ENCODE peak calls at places on chromosomes 3 and 15, in nine cellular contexts. S is K562; L is CD4-positive, alpha-beta T cell; P is GM23338; J is AG04450; O is lower lobe of right lung; Z is fibroblast of lung; V is heart right ventricle; F is IMR-90. T is an unnamed sample. For H3K27me3, the result is how much of the 10 kb centered on the place peaks cover.

GRCh38 chr3:46276497-46277099 is 34.3 kb downstream of the CCR3 start:
- DNase-seq in Z (no peak), P (peak), S (peak), O (peak), F (no peak), J (no peak), L (peak), V (peak), T (peak)

GRCh38 chr3:81308296-81308695 is 453.1 kb downstream of the GBE1 start:
- DNase-seq in J (no peak), L (no peak), S (no peak), F (peak), V (no peak), Z (no peak), P (no peak), O (no peak), T (no peak)

GRCh38 chr3:135851201-135852061 is 114.1 kb upstream of the PPP2R3A start:
- DNase-seq in F (no peak), V (no peak), O (no peak), P (no peak), Z (no peak), J (no peak), L (no peak), S (no peak), T (no peak)

GRCh38 chr15:25863067-25863967 is at the start of gene ATP10A:
- DNase-seq in V (peak), O (peak), P (peak), L (no peak), F (peak), S (no peak), J (no peak), Z (peak), T (peak)

GRCh38 chr3:19457449-19457848 is 309.1 kb downstream of the KCNH8 start:
- DNase-seq in P (no peak), S (no peak), J (no peak), O (no peak), V (no peak), F (no peak), Z (no peak), L (no peak), T (no peak)

GRCh38 chr15:39645138-39645975 is 64.5 kb downstream of the THBS1 start:
- DNase-seq in O (no peak), P (no peak), F (no peak), Z (no peak), V (no peak), S (no peak), J (no peak), L (no peak), T (no peak)

GRCh38 chr3:142088522-142088921 is 60.8 kb downstream of the TFDP2 start:
- DNase-seq in Z (no peak), J (no peak), L (no peak), O (no peak), V (no peak), F (no peak), P (peak), S (no peak), T (no peak)

GRCh38 chr15:50685191-50685975 is 1.2 kb downstream of the TRPM7 start:
- DNase-seq in J (no peak), Z (peak), L (no peak), O (no peak), S (no peak), P (peak), F (peak), V (no peak), T (no peak)

GRCh38 chr15:45668386-45668785 is 33.6 kb downstream of the SQOR start:
- DNase-seq in P (no peak), F (no peak), V (no peak), S (no peak), Z (no peak), L (no peak), O (peak), J (no peak), T (no peak)

GRCh38 chr3:16338999-16339398 is 74.0 kb downstream of the OXNAD1 start:
- DNase-seq in L (no peak), J (peak), Z (peak), F (peak), S (no peak), O (no peak), P (no peak), V (no peak), T (no peak)

GRCh38 chr3:132283440-132283839 is 33.8 kb upstream of the ACP3 start:
- DNase-seq in Z (peak), P (peak), L (no peak), F (no peak), O (no peak), V (no peak), S (no peak), J (no peak), T (no peak)
- H3K27ac ChIP-seq in Z (no peak), P (peak), L (no peak), F (peak), O (peak), V (no peak), S (no peak), J (no peak), T (no peak)

GRCh38 chr3:25910997-25911396 is 121.1 kb downstream of the OXSM start:
- DNase-seq in F (peak), Z (peak), O (peak), S (peak), J (no peak), P (peak), L (peak), V (no peak), T (no peak)
- TF ChIP-seq CTCF in F (peak), Z (peak), O (peak), S (peak), J (peak), P (peak), L (peak), V (peak), T (peak)

GRCh38 chr3:79767194-79767952 is 425 bp downstream of the ROBO1 start:
- DNase-seq in J (no peak), F (no peak), L (no peak), V (no peak), S (no peak), Z (peak), O (no peak), P (peak), T (no peak)

GRCh38 chr3:79765854-79766253 is 1.9 kb downstream of the ROBO1 start:
- DNase-seq in J (no peak), S (no peak), F (no peak), Z (no peak), P (peak), L (no peak), O (no peak), V (no peak), T (no peak)

GRCh38 chr3:79767953-79768282 is at the start of gene ROBO1:
- DNase-seq in F (no peak), S (no peak), L (no peak), V (no peak), Z (peak), O (no peak), J (no peak), P (peak), T (no peak)

GRCh38 chr3:79769234-79769633 is 1.4 kb upstream of the ROBO1 start:
- DNase-seq in O (no peak), J (no peak), L (no peak), P (peak), F (no peak), Z (no peak), V (no peak), S (no peak), T (no peak)

DNA sequence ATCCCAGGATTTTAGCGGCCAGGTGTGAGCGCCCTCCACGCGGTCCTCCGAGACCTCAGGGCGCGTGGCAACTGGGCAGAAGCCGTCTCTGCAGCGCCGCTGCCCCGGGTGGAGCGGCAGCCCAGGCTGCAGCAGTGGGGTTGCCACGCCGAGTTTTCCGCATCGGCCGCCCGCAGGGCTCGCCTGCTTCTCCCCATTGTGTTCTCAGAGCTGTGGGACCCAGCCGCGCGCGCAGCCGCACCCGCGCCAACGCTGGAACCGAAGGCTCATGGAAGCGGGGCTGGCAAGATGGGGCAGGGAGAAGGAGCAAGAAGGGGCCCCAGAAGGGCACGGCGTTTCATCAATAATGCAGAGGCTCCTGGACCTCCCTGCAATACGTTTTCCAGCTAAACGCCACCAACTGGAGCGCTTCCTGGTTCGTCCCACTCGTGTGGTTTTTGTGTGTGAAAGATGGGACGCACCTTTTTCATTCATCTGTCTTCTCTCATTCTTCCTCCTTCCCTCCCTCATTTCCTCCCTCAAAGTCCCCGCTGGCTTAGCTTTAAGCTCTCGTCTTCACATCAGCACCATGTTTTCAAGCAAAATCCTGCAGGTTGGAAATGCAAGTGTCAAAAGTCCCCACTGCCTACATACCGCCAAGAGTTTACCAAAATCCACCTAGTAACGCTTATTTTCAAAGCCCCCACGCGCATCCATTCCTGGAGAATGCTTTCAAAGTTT is 1.2 kb downstream of the ROBO1 start:
- DNase-seq in Z (peak), V (no peak), P (peak), F (no peak), L (no peak), J (no peak), S (no peak), O (no peak), T (no peak)
- H3K27me3 ChIP-seq in Z (under half), V (under half), P (under half), F (under half), L (under half), J (under half), S (under half), O (under half), T (under half)

DNA sequence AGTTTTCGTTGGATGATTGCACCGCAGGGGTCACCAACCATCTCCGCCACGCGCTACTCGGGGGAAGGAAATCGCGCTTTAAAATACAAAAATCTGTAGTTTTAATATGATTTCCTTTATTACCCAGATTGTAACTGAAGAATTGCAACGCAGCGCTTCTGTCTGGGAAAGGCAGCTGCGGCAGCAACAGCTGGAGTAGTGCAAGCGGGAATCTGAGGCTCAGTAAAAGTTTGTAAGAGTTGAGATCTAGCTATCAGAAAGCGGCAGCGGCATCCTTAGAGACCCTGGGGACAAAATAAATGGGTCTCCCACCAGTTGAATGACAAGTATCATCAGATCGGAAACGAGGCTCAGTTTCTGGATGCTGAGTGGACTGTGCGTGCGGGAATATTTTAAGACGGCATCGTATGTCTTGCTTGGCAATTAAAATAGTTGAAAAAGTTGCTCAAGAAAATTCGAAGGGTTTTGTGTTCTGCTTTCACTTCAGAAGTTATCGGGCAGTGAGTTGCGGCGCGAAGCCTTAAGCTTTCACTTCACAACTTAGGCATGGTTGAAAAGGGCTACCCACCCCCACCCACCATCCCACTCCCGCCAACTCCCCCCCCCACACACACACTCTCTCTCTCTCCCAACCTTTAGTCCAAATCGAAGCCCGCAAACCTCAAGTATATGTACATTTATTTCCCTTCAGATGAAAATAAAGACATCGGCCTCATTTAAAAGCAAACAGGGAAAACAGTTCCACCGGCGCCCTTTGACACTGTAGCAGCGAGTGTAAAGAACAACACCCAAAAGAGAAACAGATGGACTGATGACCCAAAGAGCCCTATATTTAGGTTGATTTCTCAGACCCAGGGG is 2.6 kb downstream of the MECOM start:
- DNase-seq in Z (peak), V (peak), O (peak), P (peak), S (no peak), L (no peak), F (peak), J (no peak), T (no peak)
- H3K27ac ChIP-seq in Z (peak), V (peak), O (peak), P (no peak), S (no peak), L (no peak), F (no peak), J (no peak), T (peak)

DNA sequence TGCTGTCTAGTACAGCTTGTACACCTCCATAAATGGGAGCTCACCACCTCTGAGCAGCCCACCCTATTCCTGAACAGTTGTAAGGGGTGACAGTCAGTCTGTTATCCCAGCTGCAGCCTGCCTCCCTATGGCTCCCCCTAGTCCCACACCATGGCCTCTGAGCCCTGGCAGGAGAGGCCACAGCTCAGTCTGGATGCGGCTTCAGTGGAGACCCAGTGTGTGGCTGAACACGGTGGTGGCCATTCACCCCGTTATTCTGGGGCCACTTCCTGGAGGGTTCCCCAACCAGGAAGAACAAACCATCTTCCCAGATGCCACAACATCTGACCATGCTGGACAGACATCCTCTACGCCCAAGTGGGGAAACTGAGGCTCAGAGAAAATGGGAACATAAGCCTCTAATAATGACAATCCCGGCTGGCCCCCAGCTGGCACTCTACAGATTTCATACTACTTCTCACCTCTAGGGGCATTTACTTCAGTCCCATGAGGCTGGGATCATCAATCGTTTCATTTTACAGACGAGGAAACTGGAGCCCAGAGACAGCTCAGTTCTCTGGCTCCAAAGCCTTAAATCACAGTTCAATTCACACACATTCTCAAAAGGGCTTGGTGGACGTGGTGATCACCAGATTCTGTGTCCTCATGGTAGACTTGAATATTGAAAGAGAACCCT is 9.3 kb upstream of the GRIP2 start:
- DNase-seq in L (no peak), Z (no peak), S (peak), F (peak), P (peak), J (no peak), O (no peak), V (no peak), T (no peak)
- TF ChIP-seq CTCF in L (no peak), Z (peak), S (peak), F (peak), P (peak), J (peak), O (peak), V (no peak), T (no peak)

GRCh38 chr3:59444676-59445075 is 394.9 kb upstream of the CFAP20DC start:
- DNase-seq in O (no peak), V (no peak), J (no peak), F (no peak), S (no peak), P (no peak), L (no peak), Z (no peak), T (no peak)

GRCh38 chr3:59443618-59444292 is 393.9 kb upstream of the CFAP20DC start:
- DNase-seq in L (no peak), V (no peak), P (no peak), O (no peak), Z (no peak), S (no peak), J (no peak), F (no peak), T (no peak)

GRCh38 chr3:59442056-59442455 is 392.2 kb upstream of the CFAP20DC start:
- DNase-seq in V (no peak), F (no peak), Z (no peak), S (no peak), J (no peak), P (peak), L (no peak), O (no peak), T (no peak)

GRCh38 chr3:59446775-59447465 is 397.1 kb upstream of the CFAP20DC start:
- DNase-seq in S (no peak), P (no peak), Z (no peak), L (no peak), O (no peak), V (no peak), J (no peak), F (no peak), T (no peak)

GRCh38 chr3:59444293-59444671 is 394.5 kb upstream of the CFAP20DC start:
- DNase-seq in V (no peak), L (no peak), J (no peak), Z (no peak), S (no peak), O (no peak), P (no peak), F (no peak), T (no peak)
- H3K27me3 ChIP-seq in V (under half), L (under half), J (under half), Z (under half), S (under half), O (under half), P (half or more), F (under half), T (under half)

DNA sequence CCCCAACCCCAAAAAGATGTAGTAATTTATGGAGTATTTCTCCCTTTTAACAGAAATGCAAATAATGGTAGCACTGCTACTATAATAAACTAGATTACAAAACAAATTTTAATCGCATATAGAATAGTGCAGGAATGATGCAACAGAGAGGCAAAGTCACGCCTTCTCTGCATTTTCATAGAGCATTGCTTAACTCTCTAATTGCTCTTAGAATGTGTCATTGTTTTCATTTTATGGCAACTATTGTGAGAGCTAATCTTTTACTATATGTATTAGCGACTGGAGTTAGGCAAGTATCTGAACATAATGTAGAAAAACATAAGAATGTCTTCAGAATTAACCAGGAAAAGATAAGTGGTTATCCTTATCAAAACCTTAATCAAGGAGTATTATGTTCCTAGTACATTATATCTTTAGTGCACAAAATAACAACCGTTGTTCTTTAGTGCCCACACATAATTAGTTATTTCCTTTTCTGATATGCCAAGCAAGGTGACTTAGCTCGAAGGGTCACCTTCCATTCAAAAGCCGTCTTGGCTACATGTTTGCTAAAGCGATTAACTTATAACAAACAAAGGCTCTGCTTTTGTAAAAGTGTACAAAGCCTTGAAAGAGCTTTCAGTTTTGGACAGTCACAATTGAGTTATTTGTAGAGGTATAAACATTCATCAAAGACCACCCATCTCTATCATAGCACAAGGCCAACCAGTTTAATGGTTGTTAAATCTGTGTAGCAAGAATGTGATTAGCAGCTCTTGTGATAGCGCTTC is 1328.9 kb downstream of the ROBO2 start:
- DNase-seq in V (no peak), J (no peak), S (no peak), L (no peak), Z (peak), F (no peak), P (no peak), O (no peak), T (no peak)
- H3K27ac ChIP-seq in V (no peak), J (no peak), S (no peak), L (no peak), Z (no peak), F (no peak), P (no peak), O (no peak), T (no peak)

GRCh38 chr15:80508783-80509182 is 104.6 kb downstream of the ARNT2 start:
- DNase-seq in J (no peak), V (no peak), P (no peak), O (no peak), L (no peak), S (no peak), Z (no peak), F (no peak), T (no peak)

GRCh38 chr15:80517290-80517689 is 113.1 kb downstream of the ARNT2 start:
- DNase-seq in O (no peak), Z (no peak), L (no peak), J (no peak), F (no peak), P (no peak), V (no peak), S (no peak), T (no peak)

GRCh38 chr15:80509800-80510199 is 105.6 kb downstream of the ARNT2 start:
- DNase-seq in J (no peak), F (no peak), O (no peak), V (no peak), Z (no peak), P (no peak), L (no peak), S (no peak), T (no peak)

GRCh38 chr15:80514071-80514780 is 110.0 kb downstream of the ARNT2 start:
- DNase-seq in V (no peak), S (no peak), O (no peak), P (no peak), J (no peak), L (no peak), Z (peak), F (peak), T (no peak)

GRCh38 chr15:80512729-80513670 is 108.8 kb downstream of the ARNT2 start:
- DNase-seq in P (peak), L (no peak), J (no peak), F (no peak), O (no peak), S (no peak), Z (peak), V (peak), T (no peak)
- TF ChIP-seq CTCF in P (peak), L (no peak), J (peak), F (peak), O (no peak), S (no peak), Z (no peak), V (no peak), T (no peak)

T was measured in psoas muscle.